ENCODE peak calls at places on chromosome 17, in ten cellular contexts. L, Y, C, T, S, O, H, V, B and N are unnamed samples.

GRCh38 chr17:9615486-9615885 is 29.8 kb upstream of the USP43 start:
- DNase-seq in H (no peak), L (no peak), Y (no peak), C (no peak), V (no peak), B (no peak), S (no peak), T (no peak), O (no peak), N (no peak)

GRCh38 chr17:4945944-4946280 is 2.4 kb downstream of the PFN1 start:
- DNase-seq in S (no peak), O (no peak), B (no peak), Y (no peak), C (no peak), L (peak), H (no peak), V (no peak), T (no peak), N (no peak)

GRCh38 chr17:82793974-82794620 is 42.2 kb downstream of the TBCD start:
- DNase-seq in C (no peak), O (no peak), S (no peak), T (peak), H (no peak), L (peak), V (no peak), B (no peak), Y (no peak), N (no peak)

GRCh38 chr17:47956818-47957590 is 679 bp downstream of the PRR15L start:
- DNase-seq in H (no peak), C (no peak), V (no peak), S (no peak), B (no peak), O (no peak), T (no peak), L (no peak), Y (no peak), N (no peak)

GRCh38 chr17:72060084-72060483 is 60.7 kb upstream of the SOX9 start:
- DNase-seq in V (no peak), H (no peak), B (no peak), L (no peak), S (no peak), Y (no peak), C (no peak), O (no peak), T (no peak), N (no peak)

GRCh38 chr17:42985225-42985624 is 4.9 kb downstream of the RUNDC1 start:
- DNase-seq in S (no peak), T (no peak), B (no peak), L (peak), V (no peak), C (peak), H (no peak), O (no peak), Y (no peak), N (no peak)

GRCh38 chr17:44847581-44847980 is at the start of gene HIGD1B:
- DNase-seq in C (no peak), O (no peak), L (peak), S (no peak), Y (no peak), T (no peak), V (no peak), B (no peak), H (no peak), N (no peak)

GRCh38 chr17:8623591-8623990 is 6.9 kb downstream of the MYH10 start:
- DNase-seq in V (no peak), Y (no peak), H (no peak), T (no peak), L (peak), B (no peak), S (peak), C (no peak), O (no peak), N (no peak)

GRCh38 chr17:43217614-43218087 is 6.0 kb downstream of the TMEM106A start:
- DNase-seq in B (no peak), H (no peak), V (no peak), C (no peak), T (no peak), S (no peak), L (peak), O (no peak), Y (no peak), N (no peak)

GRCh38 chr17:17849147-17849820 is 12.5 kb upstream of the SREBF1 start:
- DNase-seq in S (peak), B (peak), O (peak), T (peak), V (no peak), C (no peak), L (peak), Y (peak), H (peak), N (peak)

GRCh38 chr17:266701-267656 is 85.5 kb upstream of the DOC2B start:
- DNase-seq in H (no peak), V (no peak), C (no peak), T (peak), L (peak), Y (no peak), B (no peak), O (peak), S (peak), N (no peak)

GRCh38 chr17:50758989-50759544 is 8.3 kb downstream of the ANKRD40CL start:
- DNase-seq in O (no peak), Y (no peak), V (no peak), B (no peak), L (no peak), C (no peak), H (no peak), S (no peak), T (no peak), N (no peak)

GRCh38 chr17:48542114-48542955 is 2.6 kb downstream of the HOXB2 start:
- DNase-seq in L (peak), C (no peak), O (no peak), T (no peak), S (peak), B (no peak), Y (no peak), V (no peak), H (no peak), N (no peak)

GRCh38 chr17:68807998-68808772 is 147.0 kb downstream of the ABCA8 start:
- DNase-seq in Y (no peak), S (no peak), B (no peak), H (no peak), O (no peak), C (no peak), T (no peak), V (no peak), L (no peak), N (peak)